ENCODE peak calls at places on chromosomes 7 and 10, in four cellular contexts. One of them, this sample, is unnamed.

GRCh38 chr7:17436126-17436525 is 137.7 kb downstream of the AHR start:
- DNase-seq in PC-9: no peak
- DNase-seq in mammary epithelial cell: no peak
- DNase-seq in endothelial cell of umbilical vein: no peak
- DNase-seq in this sample: no peak

GRCh38 chr10:119651514-119652327 is 541 bp downstream of the BAG3 start:
- DNase-seq in PC-9: no peak
- DNase-seq in mammary epithelial cell: no peak
- DNase-seq in endothelial cell of umbilical vein: no peak
- DNase-seq in this sample: no peak

GRCh38 chr7:69695998-69696657 is 97.9 kb downstream of the AUTS2 start:
- DNase-seq in PC-9: no peak
- DNase-seq in mammary epithelial cell: no peak
- DNase-seq in endothelial cell of umbilical vein: no peak
- DNase-seq in this sample: no peak

GRCh38 chr7:80488851-80489370 is 23.0 kb downstream of the GNAT3 start:
- DNase-seq in PC-9: no peak
- DNase-seq in mammary epithelial cell: no peak
- DNase-seq in endothelial cell of umbilical vein: no peak
- DNase-seq in this sample: no peak

GRCh38 chr7:84510501-84510900 is 315.9 kb upstream of the SEMA3A start:
- DNase-seq in PC-9: no peak
- DNase-seq in mammary epithelial cell: peak; percentile 17
- DNase-seq in endothelial cell of umbilical vein: peak; percentile 11
- DNase-seq in this sample: no peak

GRCh38 chr7:36207451-36208291 is 54.6 kb downstream of the EEPD1 start:
- DNase-seq in PC-9: peak; percentile 100
- DNase-seq in mammary epithelial cell: peak; percentile 25
- DNase-seq in endothelial cell of umbilical vein: no peak
- DNase-seq in this sample: peak; percentile 70

GRCh38 chr7:18828333-18829100 is 288.9 kb downstream of the TWIST1 start:
- DNase-seq in PC-9: no peak
- DNase-seq in mammary epithelial cell: no peak
- DNase-seq in endothelial cell of umbilical vein: peak; percentile 55
- DNase-seq in this sample: peak; percentile 12

GRCh38 chr10:121974019-121974534 is 940 bp downstream of the NSMCE4A start:
- DNase-seq in PC-9: no peak
- DNase-seq in mammary epithelial cell: no peak
- DNase-seq in endothelial cell of umbilical vein: no peak
- DNase-seq in this sample: no peak

GRCh38 chr10:29326299-29326698 is 37.4 kb downstream of the LYZL1 start:
- DNase-seq in PC-9: no peak
- DNase-seq in mammary epithelial cell: no peak
- DNase-seq in endothelial cell of umbilical vein: no peak
- DNase-seq in this sample: no peak

GRCh38 chr7:107035446-107035845 is 9.1 kb upstream of the PRKAR2B start:
- DNase-seq in PC-9: no peak
- DNase-seq in mammary epithelial cell: peak; percentile 70
- DNase-seq in endothelial cell of umbilical vein: peak; percentile 21
- DNase-seq in this sample: peak; percentile 68

DNA sequence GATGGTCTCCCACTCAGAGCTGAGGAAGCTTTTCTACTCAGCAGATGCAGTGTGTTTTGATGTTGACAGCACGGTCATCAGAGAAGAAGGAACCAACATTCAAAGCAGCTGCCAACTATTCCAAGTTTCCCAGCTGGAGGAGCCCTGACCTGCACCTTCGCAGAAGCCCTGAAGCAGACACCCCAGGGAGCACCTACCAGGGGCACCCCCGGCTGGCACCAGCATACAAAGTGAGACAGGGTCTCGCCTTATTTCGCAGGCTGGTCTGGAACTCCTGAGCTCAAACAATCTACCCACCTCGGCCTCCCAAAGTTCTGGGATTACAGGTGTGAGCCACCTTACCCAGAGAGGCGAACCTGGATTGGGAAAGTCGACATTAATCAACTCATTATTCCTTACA is 68.6 kb downstream of the KMT2C start:
- DNase-seq in PC-9: no peak
- DNase-seq in mammary epithelial cell: no peak
- DNase-seq in endothelial cell of umbilical vein: no peak
- DNase-seq in this sample: no peak
- H3K27ac ChIP-seq in PC-9: no peak overlapping the region
- H3K27ac ChIP-seq in mammary epithelial cell: no peak overlapping the region
- H3K27ac ChIP-seq in endothelial cell of umbilical vein: no peak overlapping the region
- H3K27ac ChIP-seq in this sample: no peak overlapping the region

DNA sequence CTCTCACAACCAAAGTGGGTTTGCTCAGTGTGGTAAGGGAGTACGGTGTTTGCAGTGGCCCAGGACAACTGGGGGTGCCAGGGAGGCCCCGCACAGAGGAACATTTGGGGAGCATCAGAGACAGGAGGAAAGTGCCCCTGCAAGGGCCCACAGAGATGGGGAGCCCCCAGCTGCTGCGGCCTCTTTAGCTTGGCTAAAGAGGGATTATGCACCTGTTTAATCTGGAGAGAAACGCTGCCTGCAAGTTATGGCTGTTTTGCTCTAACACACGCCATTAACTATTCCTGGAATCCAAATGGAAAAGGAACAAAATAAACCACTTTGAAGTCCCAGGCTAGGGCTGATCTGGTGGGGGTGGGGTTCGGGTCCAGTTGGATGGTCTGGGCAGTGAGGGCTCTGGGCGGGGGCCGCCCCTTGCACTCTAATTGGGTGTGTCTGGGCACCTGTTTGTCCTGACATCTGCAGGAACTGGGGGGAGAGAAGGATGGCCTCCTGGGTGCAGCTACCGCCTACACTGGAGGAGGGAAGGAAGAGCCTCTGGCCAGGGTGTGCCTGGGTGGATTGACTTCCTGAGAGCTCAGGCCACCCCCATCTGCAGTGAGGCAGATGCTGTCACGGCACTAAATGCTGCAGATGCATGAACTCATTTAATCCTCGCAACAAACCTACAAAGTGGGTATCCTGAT is 300.5 kb downstream of the ZEB1 start:
- DNase-seq in PC-9: no peak
- DNase-seq in mammary epithelial cell: no peak
- DNase-seq in endothelial cell of umbilical vein: no peak
- DNase-seq in this sample: no peak
- H3K4me2 ChIP-seq in PC-9: no peak overlapping the region
- H3K4me2 ChIP-seq in mammary epithelial cell: no peak overlapping the region
- H3K4me2 ChIP-seq in endothelial cell of umbilical vein: no peak overlapping the region
- H3K4me2 ChIP-seq in this sample: no peak overlapping the region

GRCh38 chr10:48638158-48638557 is 33.3 kb upstream of the ARHGAP22 start:
- DNase-seq in PC-9: no peak
- DNase-seq in mammary epithelial cell: no peak
- DNase-seq in endothelial cell of umbilical vein: no peak
- DNase-seq in this sample: no peak

GRCh38 chr10:48638739-48639527 is 34.1 kb upstream of the ARHGAP22 start:
- DNase-seq in PC-9: no peak
- DNase-seq in mammary epithelial cell: no peak
- DNase-seq in endothelial cell of umbilical vein: peak; percentile 43
- DNase-seq in this sample: no peak

GRCh38 chr10:48636901-48637300 is 32.0 kb upstream of the ARHGAP22 start:
- DNase-seq in PC-9: no peak
- DNase-seq in mammary epithelial cell: no peak
- DNase-seq in endothelial cell of umbilical vein: no peak
- DNase-seq in this sample: no peak

GRCh38 chr10:48636231-48636630 is 31.4 kb upstream of the ARHGAP22 start:
- DNase-seq in PC-9: no peak
- DNase-seq in mammary epithelial cell: no peak
- DNase-seq in endothelial cell of umbilical vein: no peak
- DNase-seq in this sample: no peak

DNA sequence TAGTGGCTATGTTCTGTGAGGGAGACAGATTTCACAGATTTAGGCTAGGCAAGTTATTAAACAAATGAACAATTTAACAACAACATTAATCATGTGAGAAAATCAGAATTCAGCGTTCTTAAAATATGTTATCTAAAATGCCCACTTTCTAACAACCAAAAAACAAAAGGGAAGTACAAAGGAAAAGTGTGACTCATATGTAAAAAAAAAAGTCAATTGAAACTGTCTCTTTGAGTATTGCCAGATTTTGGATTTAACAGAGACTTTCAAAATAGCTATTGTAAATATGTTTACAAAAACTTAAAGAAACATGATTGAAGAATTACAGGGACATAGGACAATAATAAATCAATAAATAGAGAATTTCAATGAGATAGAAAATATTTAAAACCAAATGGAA is 34.8 kb upstream of the ARHGAP22 start:
- DNase-seq in PC-9: no peak
- DNase-seq in mammary epithelial cell: no peak
- DNase-seq in endothelial cell of umbilical vein: no peak
- DNase-seq in this sample: no peak
- H3K27ac ChIP-seq in PC-9: no peak overlapping the region
- H3K27ac ChIP-seq in mammary epithelial cell: no peak overlapping the region
- H3K27ac ChIP-seq in endothelial cell of umbilical vein: peak overlapping the region; percentile 10
- H3K27ac ChIP-seq in this sample: no peak overlapping the region

GRCh38 chr7:27192546-27193334 is 7.2 kb downstream of the HOXA13 start:
- DNase-seq in PC-9: no peak
- DNase-seq in mammary epithelial cell: no peak
- DNase-seq in endothelial cell of umbilical vein: no peak
- DNase-seq in this sample: peak; percentile 54

GRCh38 chr7:27193335-27194001 is 6.4 kb downstream of the HOXA13 start:
- DNase-seq in PC-9: no peak
- DNase-seq in mammary epithelial cell: no peak
- DNase-seq in endothelial cell of umbilical vein: no peak
- DNase-seq in this sample: peak; percentile 46

GRCh38 chr7:27191081-27191715 is 6.2 kb upstream of the HOXA11 start:
- DNase-seq in PC-9: no peak
- DNase-seq in mammary epithelial cell: no peak
- DNase-seq in endothelial cell of umbilical vein: no peak
- DNase-seq in this sample: peak; percentile 31

GRCh38 chr7:27190284-27190748 is 5.3 kb upstream of the HOXA11 start:
- DNase-seq in PC-9: no peak
- DNase-seq in mammary epithelial cell: no peak
- DNase-seq in endothelial cell of umbilical vein: no peak
- DNase-seq in this sample: peak; percentile 66

DNA sequence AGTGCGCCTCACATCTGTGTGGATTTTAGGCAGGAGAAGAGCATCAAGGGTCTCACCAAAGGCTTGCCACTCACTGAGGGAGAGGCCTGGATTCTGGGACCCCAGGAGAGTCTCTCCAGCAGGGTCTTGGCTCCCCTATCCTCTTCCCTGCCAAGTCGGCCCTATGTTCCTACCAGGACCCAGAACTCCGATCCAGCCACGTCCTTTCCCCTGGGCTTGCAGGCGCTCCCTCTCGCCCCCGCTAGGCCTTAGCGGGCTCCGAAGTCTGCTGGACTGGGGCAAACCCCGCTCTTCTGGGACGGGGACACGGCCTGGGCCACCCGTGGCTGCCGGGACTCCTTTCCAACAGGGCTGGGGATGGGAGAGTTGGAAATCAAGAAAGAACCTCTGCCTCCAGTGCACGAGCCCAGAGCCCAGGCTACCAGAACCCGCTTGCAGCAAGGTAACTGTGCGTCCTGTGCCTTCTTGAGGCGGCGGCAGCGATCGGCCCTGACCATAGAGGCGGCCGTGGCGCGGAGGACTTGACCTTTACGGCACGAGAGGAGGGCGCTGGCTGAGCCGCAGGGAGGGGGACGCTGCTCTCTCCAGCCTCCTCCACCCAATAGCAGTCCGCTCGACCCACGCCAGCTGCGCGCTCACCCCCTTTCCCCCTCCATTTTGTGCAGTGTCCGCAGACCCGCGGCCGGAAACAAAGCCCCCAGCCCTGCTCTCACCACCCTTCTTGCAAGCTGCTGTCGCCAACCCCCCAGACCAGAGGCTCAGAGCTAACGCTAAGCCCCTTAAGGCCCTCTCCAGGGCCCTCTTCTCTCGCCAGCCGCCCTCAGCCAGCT is 6.9 kb upstream of the HOXA11 start:
- DNase-seq in PC-9: no peak
- DNase-seq in mammary epithelial cell: no peak
- DNase-seq in endothelial cell of umbilical vein: no peak
- DNase-seq in this sample: peak; percentile 51
- H3K4me2 ChIP-seq in PC-9: no peak overlapping the region
- H3K4me2 ChIP-seq in mammary epithelial cell: peak overlapping the region; percentile 68
- H3K4me2 ChIP-seq in endothelial cell of umbilical vein: peak overlapping the region; percentile 46
- H3K4me2 ChIP-seq in this sample: peak overlapping the region; percentile 99

GRCh38 chr10:22899775-22900174 is 28.1 kb upstream of the ARMC3 start:
- DNase-seq in PC-9: no peak
- DNase-seq in mammary epithelial cell: no peak
- DNase-seq in endothelial cell of umbilical vein: no peak
- DNase-seq in this sample: no peak
- H3K27ac ChIP-seq in PC-9: no peak overlapping the region
- H3K27ac ChIP-seq in mammary epithelial cell: no peak overlapping the region
- H3K27ac ChIP-seq in endothelial cell of umbilical vein: no peak overlapping the region
- H3K27ac ChIP-seq in this sample: no peak overlapping the region